ENCODE peak calls at places on chromosomes 12 and 14, in eight cellular contexts. R is NCI-H774; D is naive thymus-derived CD4-positive, alpha-beta T cell; C is NCI-H446 treated with DMSO at 0.1 percent for 48 hours; W is CD8-positive, alpha-beta T cell; V is T-helper 2 cell; Z is NCI-H1105; U is T-cell. G is an unnamed sample.

GRCh38 chr12:112537710-112538396 is 119.1 kb downstream of the PTPN11 start:
- DNase-seq in C (no peak), R (no peak), D (no peak), W (no peak), V (no peak), Z (no peak), U (no peak), G (peak)

GRCh38 chr14:61290686-61291085 is 9.5 kb upstream of the TMEM30B start:
- DNase-seq in D (no peak), W (no peak), U (no peak), V (no peak), Z (no peak), R (no peak), C (no peak), G (no peak)

GRCh38 chr12:76874491-76875190 is 4.2 kb downstream of the CSRP2 start:
- DNase-seq in W (no peak), C (no peak), U (no peak), D (no peak), V (no peak), R (no peak), Z (no peak), G (no peak)

GRCh38 chr14:72600551-72601330 is 293.2 kb downstream of the DPF3 start:
- DNase-seq in U (no peak), Z (no peak), C (no peak), V (no peak), W (no peak), D (no peak), R (no peak), G (no peak)

GRCh38 chr12:6540181-6540877 is 6.0 kb downstream of the GAPDH start:
- DNase-seq in V (peak), U (no peak), C (no peak), W (peak), R (no peak), D (peak), Z (peak), G (peak)

GRCh38 chr14:43647302-43647701 is 859.8 kb downstream of the FSCB start:
- DNase-seq in C (no peak), R (no peak), Z (no peak), D (no peak), U (no peak), W (no peak), V (no peak), G (no peak)

GRCh38 chr14:35932659-35933159 is 106.6 kb downstream of the BRMS1L start:
- DNase-seq in V (no peak), W (no peak), R (no peak), Z (no peak), U (peak), C (no peak), D (peak), G (no peak)

GRCh38 chr12:3959799-3960560 is 86.8 kb upstream of the PARP11 start:
- DNase-seq in W (no peak), U (no peak), V (no peak), D (no peak), Z (no peak), C (no peak), R (no peak), G (no peak)

GRCh38 chr14:94540031-94540794 is 21.0 kb upstream of the SERPINA4 start:
- DNase-seq in C (no peak), W (no peak), U (no peak), Z (no peak), R (no peak), V (no peak), D (no peak), G (no peak)

GRCh38 chr14:100104006-100104352 is 38.8 kb downstream of the EVL start:
- DNase-seq in R (no peak), Z (no peak), D (no peak), W (no peak), U (no peak), C (no peak), V (no peak), G (no peak)

GRCh38 chr12:31339831-31340622 is 14.1 kb upstream of the SINHCAF start:
- DNase-seq in Z (no peak), W (no peak), U (no peak), R (no peak), D (no peak), V (no peak), C (no peak), G (no peak)

GRCh38 chr12:106428379-106428778 is 70.8 kb downstream of the POLR3B start:
- DNase-seq in U (no peak), R (no peak), D (no peak), V (no peak), Z (no peak), W (no peak), C (peak), G (no peak)

GRCh38 chr12:10236720-10237119 is 24.0 kb downstream of the GABARAPL1 start:
- DNase-seq in Z (no peak), V (no peak), U (no peak), W (no peak), D (no peak), C (no peak), R (no peak), G (no peak)

GRCh38 chr12:49961111-49961922 is at the start of gene AQP5:
- DNase-seq in V (no peak), W (no peak), D (no peak), R (no peak), C (no peak), Z (no peak), U (no peak), G (no peak)

GRCh38 chr12:22234561-22234960 is 99.9 kb downstream of the ST8SIA1 start:
- DNase-seq in D (no peak), U (no peak), C (no peak), V (no peak), Z (no peak), W (no peak), R (no peak), G (no peak)

GRCh38 chr14:76698631-76699030 is 62.6 kb upstream of the VASH1 start:
- DNase-seq in W (no peak), C (no peak), V (no peak), U (no peak), D (no peak), R (no peak), Z (no peak), G (no peak)

GRCh38 chr12:64968989-64969819 is 144.8 kb downstream of the TBC1D30 start:
- DNase-seq in V (no peak), U (no peak), C (no peak), W (no peak), D (no peak), R (no peak), Z (no peak), G (no peak)

GRCh38 chr12:108647199-108647935 is 13.7 kb upstream of the SELPLG start:
- DNase-seq in D (no peak), W (no peak), U (no peak), Z (no peak), C (no peak), R (no peak), V (no peak), G (no peak)

GRCh38 chr12:65540140-65540539 is 261.7 kb downstream of the MSRB3 start:
- DNase-seq in U (no peak), V (no peak), W (no peak), R (no peak), C (no peak), D (no peak), Z (no peak), G (no peak)